ENCODE peak calls at places on chromosome 22, in seven cellular contexts. A is lung; D is CD8-positive, alpha-beta memory T cell; T is SK-N-SH; Q is brain microvascular endothelial cell; P is ovary; B is OCI-LY7. M is an unnamed sample. For H3K36me3, the result is how much of the 10 kb centered on the place peaks cover.

GRCh38 chr22:37203354-37204044 is 8.8 kb downstream of the SSTR3 start:
- DNase-seq in A (no peak), D (no peak), T (no peak), Q (no peak), P (no peak), B (no peak), M (no peak)

GRCh38 chr22:31102441-31103081 is 4.8 kb downstream of the SELENOM start:
- DNase-seq in A (no peak), D (no peak), T (no peak), Q (peak), P (peak), B (no peak), M (no peak)

GRCh38 chr22:39958916-39959639 is 1.1 kb upstream of the TMA7B start:
- DNase-seq in A (no peak), D (no peak), T (no peak), Q (no peak), P (no peak), B (no peak), M (no peak)

GRCh38 chr22:35470903-35471321 is 69.7 kb upstream of the RASD2 start:
- DNase-seq in A (no peak), D (no peak), T (no peak), Q (peak), P (no peak), B (no peak), M (no peak)

GRCh38 chr22:33389927-33390326 is 331.7 kb upstream of the SYN3 start:
- DNase-seq in A (no peak), D (no peak), T (peak), Q (peak), P (no peak), B (no peak), M (no peak)

GRCh38 chr22:20264614-20265452 is 3.3 kb downstream of the RTN4R start:
- DNase-seq in A (no peak), D (no peak), T (no peak), Q (no peak), P (no peak), B (no peak), M (no peak)

GRCh38 chr22:24099661-24100060 is 81.6 kb upstream of the SUSD2 start:
- DNase-seq in A (no peak), D (no peak), T (no peak), Q (no peak), P (peak), B (no peak), M (no peak)

GRCh38 chr22:24407884-24408283 is 19.5 kb upstream of the ADORA2A start:
- DNase-seq in A (no peak), D (no peak), T (peak), Q (no peak), P (no peak), B (no peak), M (no peak)

GRCh38 chr22:25101986-25102385 is 97.7 kb upstream of the CRYBB3 start:
- DNase-seq in A (no peak), D (no peak), T (no peak), Q (no peak), P (no peak), B (no peak), M (no peak)

GRCh38 chr22:34490911-34491310 is 570.6 kb upstream of the LARGE1 start:
- DNase-seq in A (no peak), D (no peak), T (no peak), Q (no peak), P (no peak), B (no peak), M (no peak)

GRCh38 chr22:37314315-37315046 is 32.2 kb downstream of the CYTH4 start:
- DNase-seq in A (no peak), D (peak), T (no peak), Q (no peak), P (no peak), B (peak), M (peak)

GRCh38 chr22:44697423-44698179 is 4.4 kb upstream of the PRR5 start:
- DNase-seq in A (peak), D (peak), T (peak), Q (peak), P (peak), B (peak), M (peak)

GRCh38 chr22:22196018-22196533 is 48.5 kb upstream of the VPREB1 start:
- DNase-seq in A (no peak), D (no peak), T (no peak), Q (no peak), P (no peak), B (peak), M (no peak)

GRCh38 chr22:50281957-50282356 is 11.8 kb upstream of the MAPK11 start:
- DNase-seq in A (no peak), D (no peak), T (no peak), Q (no peak), P (no peak), B (no peak), M (no peak)

GRCh38 chr22:24685804-24686203 is 82.8 kb downstream of the GGT1 start:
- DNase-seq in A (no peak), D (no peak), T (peak), Q (no peak), P (peak), B (no peak), M (no peak)

GRCh38 chr22:37331811-37332536 is 49.7 kb downstream of the CYTH4 start:
- DNase-seq in A (no peak), D (no peak), T (no peak), Q (no peak), P (no peak), B (peak), M (no peak)

GRCh38 chr22:25697978-25698377 is 44.0 kb upstream of the MYO18B start:
- DNase-seq in A (no peak), D (no peak), T (no peak), Q (no peak), P (no peak), B (no peak), M (no peak)

GRCh38 chr22:44693145-44693544 is 8.9 kb upstream of the PRR5 start:
- DNase-seq in A (no peak), D (no peak), T (no peak), Q (no peak), P (no peak), B (no peak), M (no peak)

GRCh38 chr22:22939537-22940368 is 52.1 kb downstream of the IGLL5 start:
- DNase-seq in A (no peak), D (no peak), T (no peak), Q (no peak), P (no peak), B (peak), M (no peak)

GRCh38 chr22:28116261-28116673 is 197.2 kb upstream of the PITPNB start:
- DNase-seq in A (no peak), D (no peak), T (no peak), Q (peak), P (peak), B (no peak), M (no peak)

GRCh38 chr22:26586556-26587325 is 3.2 kb downstream of the TPST2 start:
- DNase-seq in A (no peak), D (peak), T (no peak), Q (no peak), P (no peak), B (no peak), M (no peak)

GRCh38 chr22:46862418-46863324 is 100.2 kb downstream of the TBC1D22A start:
- DNase-seq in A (no peak), D (no peak), T (no peak), Q (no peak), P (no peak), B (no peak), M (no peak)

GRCh38 chr22:25137577-25138525 is 61.8 kb upstream of the CRYBB3 start:
- DNase-seq in A (no peak), D (no peak), T (no peak), Q (no peak), P (no peak), B (peak), M (no peak)

GRCh38 chr22:27639180-27640086 is 162.1 kb downstream of the MN1 start:
- DNase-seq in A (no peak), D (no peak), T (no peak), Q (no peak), P (no peak), B (no peak), M (no peak)

GRCh38 chr22:37148031-37148651 is 1.6 kb downstream of the IL2RB start:
- DNase-seq in A (no peak), D (peak), T (no peak), Q (no peak), P (no peak), B (no peak), M (peak)

GRCh38 chr22:26553056-26553752 is 36.7 kb downstream of the TPST2 start:
- DNase-seq in A (no peak), D (no peak), T (peak), Q (peak), P (no peak), B (peak), M (no peak)

GRCh38 chr22:48902001-48902869 is 925.4 kb downstream of the BRD1 start:
- DNase-seq in A (no peak), D (no peak), T (no peak), Q (no peak), P (peak), B (no peak), M (no peak)
- H3K4me3 ChIP-seq in A (no peak), D (no peak), T (no peak), Q (no peak), P (no peak), B (no peak), M (no peak)

GRCh38 chr22:38792833-38793232 is 1.1 kb downstream of the DNAL4 start:
- DNase-seq in A (no peak), D (no peak), T (no peak), Q (peak), P (no peak), B (no peak), M (no peak)
- H3K27ac ChIP-seq in A (no peak), D (no peak), T (no peak), Q (no peak), P (peak), B (no peak), M (peak)

GRCh38 chr22:45837507-45837906 is 139.5 kb downstream of the WNT7B start:
- DNase-seq in A (no peak), D (no peak), T (no peak), Q (no peak), P (no peak), B (no peak), M (no peak)

GRCh38 chr22:45834795-45835194 is 142.2 kb downstream of the WNT7B start:
- DNase-seq in A (no peak), D (no peak), T (no peak), Q (no peak), P (no peak), B (no peak), M (no peak)

GRCh38 chr22:45838257-45838891 is 138.6 kb downstream of the WNT7B start:
- DNase-seq in A (no peak), D (no peak), T (no peak), Q (no peak), P (no peak), B (no peak), M (no peak)

GRCh38 chr22:45834241-45834640 is 142.7 kb downstream of the WNT7B start:
- DNase-seq in A (no peak), D (no peak), T (no peak), Q (no peak), P (no peak), B (no peak), M (no peak)

DNA sequence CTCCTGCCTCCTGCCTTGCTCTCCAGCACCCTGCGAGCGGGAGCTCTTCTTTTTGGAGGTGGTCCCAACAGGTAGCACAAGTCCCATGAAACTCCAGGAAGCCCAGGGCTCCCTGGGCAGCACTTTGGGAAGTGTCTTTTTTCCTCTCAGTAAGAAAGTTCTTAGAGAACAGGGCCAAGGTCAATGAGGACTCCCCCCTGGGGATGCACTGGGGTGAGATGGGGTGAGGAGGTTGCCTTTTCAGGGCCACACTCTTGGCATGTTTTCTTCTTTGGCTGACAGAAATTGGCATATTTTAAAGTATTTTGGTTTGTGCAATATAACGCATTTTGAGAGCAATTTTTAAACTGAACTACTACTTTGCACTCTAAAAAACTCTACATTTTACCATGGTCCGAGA is 140.5 kb downstream of the WNT7B start:
- DNase-seq in A (no peak), D (no peak), T (no peak), Q (no peak), P (no peak), B (no peak), M (no peak)
- H3K36me3 ChIP-seq in A (under half), D (under half), T (under half), Q (under half), P (under half), B (under half), M (under half)

GRCh38 chr22:17366329-17366728 is 2.9 kb upstream of the CECR2 start:
- DNase-seq in A (no peak), D (no peak), T (no peak), Q (no peak), P (no peak), B (no peak), M (no peak)

GRCh38 chr22:17366830-17367229 is 2.4 kb upstream of the CECR2 start:
- DNase-seq in A (no peak), D (no peak), T (peak), Q (no peak), P (peak), B (peak), M (no peak)

GRCh38 chr22:17368727-17369552 is at the start of gene CECR2:
- DNase-seq in A (peak), D (no peak), T (peak), Q (no peak), P (peak), B (peak), M (no peak)

GRCh38 chr22:17369553-17370035 is 334 bp downstream of the CECR2 start:
- DNase-seq in A (no peak), D (no peak), T (peak), Q (no peak), P (peak), B (peak), M (no peak)

GRCh38 chr22:17368144-17368726 is 1.0 kb upstream of the CECR2 start:
- DNase-seq in A (no peak), D (no peak), T (peak), Q (no peak), P (no peak), B (no peak), M (no peak)
- H3K4me3 ChIP-seq in A (peak), D (peak), T (no peak), Q (no peak), P (peak), B (peak), M (no peak)

GRCh38 chr22:19223110-19223509 is 44.6 kb upstream of the SLC25A1 start:
- DNase-seq in A (no peak), D (no peak), T (no peak), Q (no peak), P (no peak), B (no peak), M (no peak)
- H3K27ac ChIP-seq in A (no peak), D (no peak), T (no peak), Q (no peak), P (no peak), B (no peak), M (no peak)

GRCh38 chr22:29731058-29731850 is 11.5 kb downstream of the CABP7 start:
- DNase-seq in A (no peak), D (no peak), T (no peak), Q (no peak), P (no peak), B (no peak), M (no peak)

GRCh38 chr22:29737251-29738117 is 17.7 kb downstream of the CABP7 start:
- DNase-seq in A (no peak), D (no peak), T (no peak), Q (no peak), P (no peak), B (no peak), M (no peak)

GRCh38 chr22:29733362-29734322 is 13.8 kb downstream of the CABP7 start:
- DNase-seq in A (no peak), D (no peak), T (peak), Q (no peak), P (no peak), B (no peak), M (no peak)

GRCh38 chr22:29734853-29735252 is 15.1 kb downstream of the CABP7 start:
- DNase-seq in A (no peak), D (no peak), T (no peak), Q (no peak), P (no peak), B (no peak), M (no peak)

GRCh38 chr22:29734429-29734828 is 14.6 kb downstream of the CABP7 start:
- DNase-seq in A (no peak), D (no peak), T (no peak), Q (no peak), P (no peak), B (no peak), M (no peak)
- H3K36me3 ChIP-seq in A (under half), D (under half), T (under half), Q (under half), P (under half), B (under half), M (under half)

DNA sequence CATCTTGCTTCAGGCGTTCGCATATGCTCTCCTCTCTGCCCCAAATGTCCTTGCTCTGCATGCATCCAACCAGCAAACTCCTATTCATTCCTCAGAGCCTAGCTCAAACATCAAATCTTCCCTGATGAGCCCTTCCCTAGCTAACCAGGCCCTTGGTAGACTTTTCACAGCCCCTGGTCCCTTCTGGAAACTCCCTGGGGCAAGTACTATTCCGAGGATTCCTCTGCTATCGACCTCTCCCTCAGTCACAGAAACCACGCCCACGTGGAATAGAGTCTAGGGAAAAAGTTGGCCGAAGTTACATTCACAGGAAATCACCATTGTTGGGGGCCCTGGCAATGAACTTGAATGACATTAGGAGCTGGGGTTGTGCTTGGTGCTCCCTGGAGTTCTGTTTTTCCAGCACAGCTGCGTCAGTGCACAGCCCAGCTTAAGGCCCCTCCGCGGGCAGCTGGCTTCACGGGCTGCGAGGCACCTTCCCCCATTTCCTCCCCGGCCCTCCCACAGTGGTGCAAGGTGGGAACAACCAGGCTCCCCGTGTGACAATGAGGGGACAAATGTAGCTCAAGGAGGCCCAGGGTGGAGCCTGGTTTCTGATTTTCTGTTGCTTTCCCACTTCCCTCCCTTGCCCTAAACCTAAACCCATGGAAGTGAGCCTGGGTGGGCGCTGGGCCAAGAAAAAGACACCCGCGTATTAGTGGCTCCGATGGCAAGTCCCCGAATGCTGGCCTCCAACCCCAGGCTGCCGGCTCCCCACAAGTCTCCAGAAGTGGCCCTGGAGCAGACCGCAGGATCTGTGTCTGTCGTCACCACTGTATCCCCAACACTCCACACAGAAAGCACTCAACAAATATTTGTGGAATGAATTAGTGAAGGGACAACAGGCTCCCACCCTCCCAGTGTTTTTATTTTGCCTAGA is 4.3 kb upstream of the ATP5MGL start:
- DNase-seq in A (peak), D (no peak), T (no peak), Q (no peak), P (peak), B (no peak), M (no peak)
- H3K4me3 ChIP-seq in A (no peak), D (no peak), T (no peak), Q (peak), P (peak), B (no peak), M (no peak)

GRCh38 chr22:17307566-17307965 is 61.7 kb upstream of the CECR2 start:
- DNase-seq in A (no peak), D (no peak), T (no peak), Q (no peak), P (no peak), B (no peak), M (no peak)
- H3K27ac ChIP-seq in A (no peak), D (no peak), T (no peak), Q (no peak), P (no peak), B (no peak), M (no peak)

DNA sequence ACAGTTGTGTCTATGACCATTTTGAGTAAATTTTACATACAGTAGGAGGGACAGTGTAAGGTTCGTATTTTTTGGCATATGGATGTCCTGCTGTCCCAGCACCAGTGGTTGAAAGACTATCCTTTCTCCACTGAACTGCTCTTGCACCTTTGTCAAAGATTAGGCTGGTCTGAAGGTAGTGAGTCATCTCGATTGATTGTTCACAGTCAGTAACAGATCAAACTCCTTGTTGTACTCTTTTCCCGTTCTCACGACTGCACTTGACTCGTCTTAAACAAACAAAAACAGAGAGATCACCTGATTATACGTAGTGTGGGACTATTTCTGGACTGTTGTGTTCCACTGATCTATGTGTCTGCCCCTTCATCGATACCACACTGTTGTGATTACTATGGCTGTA is 77.1 kb downstream of the DGCR2 start:
- DNase-seq in A (no peak), D (no peak), T (no peak), Q (no peak), P (no peak), B (no peak), M (no peak)
- H3K36me3 ChIP-seq in A (half or more), D (half or more), T (under half), Q (half or more), P (under half), B (half or more), M (half or more)

M was measured in CD4-positive, alpha-beta memory T cell.